ENCODE peak calls at places on chromosome 15, in six cellular contexts. One of them, this sample, is unnamed. For H3K36me3, the result is how much of the 10 kb centered on the place peaks cover.

GRCh38 chr15:73317651-73318462 is 50.9 kb downstream of the HCN4 start:
- DNase-seq in pancreas: no peak
- DNase-seq in MM.1S: no peak
- DNase-seq in cardiac muscle cell: no peak
- DNase-seq in kidney: peak
- DNase-seq in OCI-LY7: no peak
- DNase-seq in this sample: peak

GRCh38 chr15:47553933-47554332 is 163.4 kb upstream of the SEMA6D start:
- DNase-seq in pancreas: no peak
- DNase-seq in MM.1S: no peak
- DNase-seq in cardiac muscle cell: no peak
- DNase-seq in kidney: no peak
- DNase-seq in OCI-LY7: no peak
- DNase-seq in this sample: no peak

GRCh38 chr15:76056931-76057330 is 2.9 kb upstream of the TMEM266 start:
- DNase-seq in pancreas: no peak
- DNase-seq in MM.1S: peak
- DNase-seq in cardiac muscle cell: no peak
- DNase-seq in kidney: no peak
- DNase-seq in OCI-LY7: peak
- DNase-seq in this sample: no peak

GRCh38 chr15:101551696-101552591 is 62.4 kb upstream of the PCSK6 start:
- DNase-seq in pancreas: no peak
- DNase-seq in MM.1S: no peak
- DNase-seq in cardiac muscle cell: no peak
- DNase-seq in kidney: peak
- DNase-seq in OCI-LY7: no peak
- DNase-seq in this sample: no peak

GRCh38 chr15:64755427-64755823 is 20.0 kb downstream of the RBPMS2 start:
- DNase-seq in pancreas: no peak
- DNase-seq in MM.1S: no peak
- DNase-seq in cardiac muscle cell: no peak
- DNase-seq in kidney: no peak
- DNase-seq in OCI-LY7: no peak
- DNase-seq in this sample: no peak

GRCh38 chr15:78808550-78808949 is 2.7 kb downstream of the ADAMTS7 start:
- DNase-seq in pancreas: no peak
- DNase-seq in MM.1S: peak
- DNase-seq in cardiac muscle cell: peak
- DNase-seq in kidney: no peak
- DNase-seq in OCI-LY7: peak
- DNase-seq in this sample: no peak

GRCh38 chr15:51982770-51983103 is 11.2 kb upstream of the LEO1 start:
- DNase-seq in pancreas: no peak
- DNase-seq in MM.1S: no peak
- DNase-seq in cardiac muscle cell: no peak
- DNase-seq in kidney: no peak
- DNase-seq in OCI-LY7: no peak
- DNase-seq in this sample: no peak

GRCh38 chr15:72313448-72313840 is 6.5 kb downstream of the CELF6 start:
- DNase-seq in pancreas: no peak
- DNase-seq in MM.1S: no peak
- DNase-seq in cardiac muscle cell: no peak
- DNase-seq in kidney: no peak
- DNase-seq in OCI-LY7: no peak
- DNase-seq in this sample: peak

GRCh38 chr15:53130943-53131342 is 340.8 kb upstream of the ONECUT1 start:
- DNase-seq in pancreas: no peak
- DNase-seq in MM.1S: no peak
- DNase-seq in cardiac muscle cell: no peak
- DNase-seq in kidney: no peak
- DNase-seq in OCI-LY7: no peak
- DNase-seq in this sample: no peak

GRCh38 chr15:35166730-35167359 is 81.8 kb upstream of the NANOGP8 start:
- DNase-seq in pancreas: no peak
- DNase-seq in MM.1S: no peak
- DNase-seq in cardiac muscle cell: peak
- DNase-seq in kidney: no peak
- DNase-seq in OCI-LY7: no peak
- DNase-seq in this sample: no peak

GRCh38 chr15:66948294-66948693 is 117.1 kb upstream of the SMAD3 start:
- DNase-seq in pancreas: no peak
- DNase-seq in MM.1S: peak
- DNase-seq in cardiac muscle cell: no peak
- DNase-seq in kidney: no peak
- DNase-seq in OCI-LY7: no peak
- DNase-seq in this sample: no peak

GRCh38 chr15:36579792-36580431 is 486 bp downstream of the CDIN1 start:
- DNase-seq in pancreas: no peak
- DNase-seq in MM.1S: peak
- DNase-seq in cardiac muscle cell: no peak
- DNase-seq in kidney: no peak
- DNase-seq in OCI-LY7: peak
- DNase-seq in this sample: no peak

GRCh38 chr15:51267714-51268105 is 70.7 kb downstream of the CYP19A1 start:
- DNase-seq in pancreas: no peak
- DNase-seq in MM.1S: no peak
- DNase-seq in cardiac muscle cell: peak
- DNase-seq in kidney: no peak
- DNase-seq in OCI-LY7: no peak
- DNase-seq in this sample: no peak

GRCh38 chr15:63109498-63110290 is 12.0 kb upstream of the LACTB start:
- DNase-seq in pancreas: no peak
- DNase-seq in MM.1S: no peak
- DNase-seq in cardiac muscle cell: peak
- DNase-seq in kidney: no peak
- DNase-seq in OCI-LY7: no peak
- DNase-seq in this sample: no peak

GRCh38 chr15:100663550-100664335 is 61.4 kb downstream of the ASB7 start:
- DNase-seq in pancreas: no peak
- DNase-seq in MM.1S: no peak
- DNase-seq in cardiac muscle cell: peak
- DNase-seq in kidney: no peak
- DNase-seq in OCI-LY7: no peak
- DNase-seq in this sample: no peak

GRCh38 chr15:77695548-77695947 is 62.8 kb upstream of the LINGO1 start:
- DNase-seq in pancreas: no peak
- DNase-seq in MM.1S: no peak
- DNase-seq in cardiac muscle cell: no peak
- DNase-seq in kidney: no peak
- DNase-seq in OCI-LY7: no peak
- DNase-seq in this sample: no peak

GRCh38 chr15:99090011-99090699 is 14.7 kb upstream of the SYNM start:
- DNase-seq in pancreas: no peak
- DNase-seq in MM.1S: peak
- DNase-seq in cardiac muscle cell: no peak
- DNase-seq in kidney: no peak
- DNase-seq in OCI-LY7: peak
- DNase-seq in this sample: no peak

GRCh38 chr15:39427705-39428104 is 153.2 kb upstream of the THBS1 start:
- DNase-seq in pancreas: no peak
- DNase-seq in MM.1S: no peak
- DNase-seq in cardiac muscle cell: no peak
- DNase-seq in kidney: no peak
- DNase-seq in OCI-LY7: no peak
- DNase-seq in this sample: no peak

DNA sequence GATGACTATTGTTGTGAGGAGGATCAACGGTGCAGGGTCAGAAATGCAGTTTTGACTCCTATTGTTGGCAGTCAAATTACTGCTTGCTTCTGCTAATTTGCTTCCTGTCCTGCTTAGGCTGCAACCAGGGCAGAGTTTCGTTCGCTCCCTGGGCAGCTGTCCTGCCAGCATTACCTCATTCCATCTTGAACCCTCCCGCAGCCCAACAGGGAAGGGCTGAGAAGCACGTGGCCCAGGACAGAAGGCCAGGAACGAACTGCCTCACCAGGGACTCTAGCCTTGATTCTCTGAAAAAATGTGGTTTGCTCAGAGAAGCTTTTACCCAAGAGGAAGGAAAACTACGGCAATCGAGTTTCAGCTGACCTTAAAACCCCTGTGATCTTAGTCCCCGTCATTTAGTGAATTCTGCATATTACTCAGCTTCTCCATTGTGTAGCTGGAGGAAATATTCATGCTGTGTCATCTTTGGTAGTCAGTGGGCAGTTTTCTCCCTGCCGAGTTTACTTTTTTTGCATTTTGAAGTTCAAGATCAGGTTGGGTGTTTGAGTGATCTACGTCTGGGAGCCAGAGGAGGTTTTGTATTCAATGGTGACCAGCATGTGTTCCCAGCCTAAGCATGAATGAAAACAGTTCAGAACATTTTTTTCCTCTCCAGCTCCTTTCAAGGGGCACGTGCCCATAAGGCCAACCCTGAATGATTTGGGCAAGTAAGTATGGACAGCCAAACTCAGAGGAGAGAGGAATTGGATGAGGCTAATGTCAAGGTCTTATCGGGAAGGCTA is 23.0 kb downstream of the TLNRD1 start:
- DNase-seq in pancreas: no peak
- DNase-seq in MM.1S: peak
- DNase-seq in cardiac muscle cell: peak
- DNase-seq in kidney: peak
- DNase-seq in OCI-LY7: no peak
- DNase-seq in this sample: no peak
- H3K27ac ChIP-seq in pancreas: peak
- H3K27ac ChIP-seq in MM.1S: peak
- H3K27ac ChIP-seq in cardiac muscle cell: no peak
- H3K27ac ChIP-seq in kidney: peak
- H3K27ac ChIP-seq in OCI-LY7: no peak
- H3K27ac ChIP-seq in this sample: no peak

GRCh38 chr15:38351466-38351865 is 98.8 kb downstream of the SPRED1 start:
- DNase-seq in pancreas: no peak
- DNase-seq in MM.1S: no peak
- DNase-seq in cardiac muscle cell: peak
- DNase-seq in kidney: no peak
- DNase-seq in OCI-LY7: no peak
- DNase-seq in this sample: no peak
- H3K36me3 ChIP-seq in pancreas: under half
- H3K36me3 ChIP-seq in MM.1S: under half
- H3K36me3 ChIP-seq in cardiac muscle cell: under half
- H3K36me3 ChIP-seq in kidney: under half
- H3K36me3 ChIP-seq in OCI-LY7: under half
- H3K36me3 ChIP-seq in this sample: half or more

GRCh38 chr15:40843885-40844542 is at the start of gene SPINT1:
- DNase-seq in pancreas: peak
- DNase-seq in MM.1S: peak
- DNase-seq in cardiac muscle cell: no peak
- DNase-seq in kidney: peak
- DNase-seq in OCI-LY7: no peak
- DNase-seq in this sample: peak

GRCh38 chr15:40843183-40843884 is 514 bp upstream of the SPINT1 start:
- DNase-seq in pancreas: no peak
- DNase-seq in MM.1S: no peak
- DNase-seq in cardiac muscle cell: no peak
- DNase-seq in kidney: no peak
- DNase-seq in OCI-LY7: no peak
- DNase-seq in this sample: no peak

GRCh38 chr15:40844543-40844981 is 714 bp downstream of the SPINT1 start:
- DNase-seq in pancreas: peak
- DNase-seq in MM.1S: peak
- DNase-seq in cardiac muscle cell: no peak
- DNase-seq in kidney: peak
- DNase-seq in OCI-LY7: no peak
- DNase-seq in this sample: no peak

GRCh38 chr15:40845511-40846284 is 1.9 kb downstream of the SPINT1 start:
- DNase-seq in pancreas: peak
- DNase-seq in MM.1S: peak
- DNase-seq in cardiac muscle cell: no peak
- DNase-seq in kidney: peak
- DNase-seq in OCI-LY7: no peak
- DNase-seq in this sample: peak

DNA sequence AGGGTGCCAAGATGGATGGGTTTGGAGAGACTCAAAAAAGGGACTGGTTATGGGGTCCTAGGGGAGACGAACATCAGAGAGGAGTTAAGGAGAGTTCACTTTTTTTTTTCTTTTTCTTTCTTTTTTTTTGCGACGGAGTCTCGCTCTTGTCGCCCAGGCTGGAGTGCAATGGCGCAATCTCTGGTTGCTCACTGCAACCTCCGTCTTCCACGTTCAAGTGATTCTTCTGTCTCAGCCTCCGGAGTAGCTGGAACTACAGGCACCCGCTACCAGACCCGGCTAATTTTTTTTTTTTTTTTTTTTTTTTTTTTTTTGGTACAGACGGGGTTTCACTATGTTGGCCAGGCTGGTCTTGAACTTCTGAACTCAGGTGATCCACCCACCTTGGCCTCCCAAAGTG is 1.2 kb downstream of the SPINT1 start:
- DNase-seq in pancreas: no peak
- DNase-seq in MM.1S: no peak
- DNase-seq in cardiac muscle cell: no peak
- DNase-seq in kidney: no peak
- DNase-seq in OCI-LY7: no peak
- DNase-seq in this sample: no peak
- H3K4me3 ChIP-seq in pancreas: peak
- H3K4me3 ChIP-seq in MM.1S: peak
- H3K4me3 ChIP-seq in cardiac muscle cell: peak
- H3K4me3 ChIP-seq in kidney: peak
- H3K4me3 ChIP-seq in OCI-LY7: no peak
- H3K4me3 ChIP-seq in this sample: peak

DNA sequence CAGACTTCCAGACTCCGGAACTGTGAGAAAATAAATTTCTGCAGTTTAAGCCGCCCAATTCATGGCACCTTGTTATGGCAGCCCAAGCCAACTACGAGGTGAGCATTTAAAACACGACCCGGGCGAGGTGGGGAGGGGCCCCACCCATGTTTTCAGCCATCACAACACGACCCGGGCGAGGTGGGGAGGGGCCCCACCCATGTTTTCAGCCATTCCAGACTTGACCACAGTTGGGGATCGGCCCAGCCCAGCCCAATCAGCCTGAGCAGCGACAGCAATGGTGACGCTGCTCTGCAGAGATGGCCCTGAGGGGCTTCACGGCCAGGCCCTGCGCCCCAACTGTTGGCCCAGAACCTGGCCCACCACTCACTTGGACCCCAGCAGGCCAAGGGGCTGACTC is 93.1 kb downstream of the ATP10A start:
- DNase-seq in pancreas: no peak
- DNase-seq in MM.1S: no peak
- DNase-seq in cardiac muscle cell: no peak
- DNase-seq in kidney: no peak
- DNase-seq in OCI-LY7: no peak
- DNase-seq in this sample: no peak
- H3K27ac ChIP-seq in pancreas: no peak
- H3K27ac ChIP-seq in MM.1S: no peak
- H3K27ac ChIP-seq in cardiac muscle cell: no peak
- H3K27ac ChIP-seq in kidney: no peak
- H3K27ac ChIP-seq in OCI-LY7: no peak
- H3K27ac ChIP-seq in this sample: no peak

DNA sequence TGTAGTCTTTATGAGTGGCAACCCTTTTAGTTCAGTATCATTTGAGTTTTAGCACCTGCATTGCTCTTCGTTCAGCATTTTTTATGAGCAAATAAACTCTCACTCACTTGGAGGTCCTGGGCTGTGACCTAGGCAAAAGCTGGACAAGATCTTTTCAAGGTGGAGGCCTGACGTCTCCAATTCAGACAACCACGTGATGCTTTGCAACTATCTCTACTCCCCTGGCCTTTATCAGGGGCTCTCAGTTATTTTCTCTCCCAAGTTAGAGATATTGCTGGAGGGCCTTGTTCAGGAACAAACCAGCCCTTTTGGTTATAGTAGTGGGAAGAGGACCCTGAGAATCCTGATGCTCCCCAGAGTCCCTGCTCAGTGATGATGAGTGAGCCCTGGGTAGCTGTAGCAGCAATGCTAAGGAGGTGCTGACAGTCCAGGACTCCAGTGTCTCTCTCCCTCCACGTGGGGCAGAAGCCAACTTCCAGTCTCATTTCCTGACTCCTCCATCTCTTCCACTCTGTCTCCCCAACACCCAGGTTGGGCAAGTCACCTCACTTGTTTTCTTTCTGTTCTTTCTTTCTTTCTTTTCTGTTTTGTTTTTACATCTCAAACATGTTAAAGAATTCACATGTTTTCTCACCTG is 30.4 kb downstream of the HAPLN3 start:
- DNase-seq in pancreas: no peak
- DNase-seq in MM.1S: no peak
- DNase-seq in cardiac muscle cell: no peak
- DNase-seq in kidney: no peak
- DNase-seq in OCI-LY7: no peak
- DNase-seq in this sample: no peak
- H3K36me3 ChIP-seq in pancreas: under half
- H3K36me3 ChIP-seq in MM.1S: under half
- H3K36me3 ChIP-seq in cardiac muscle cell: under half
- H3K36me3 ChIP-seq in kidney: under half
- H3K36me3 ChIP-seq in OCI-LY7: under half
- H3K36me3 ChIP-seq in this sample: under half